ENCODE peak calls at places on chromosomes 11 and 22, in six cellular contexts. L is suprapubic skin; R is CD8-positive, alpha-beta T cell; U is MG63; S is pancreas; Z is cardiac fibroblast. A is an unnamed sample.

GRCh38 chr11:968822-969221 is 43.2 kb downstream of the AP2A2 start:
- DNase-seq in S (peak), L (no peak), U (no peak), R (no peak), Z (no peak), A (no peak)

GRCh38 chr11:126756416-126756815 is 244.2 kb downstream of the KIRREL3 start:
- DNase-seq in S (no peak), U (no peak), L (no peak), Z (no peak), R (no peak), A (no peak)

GRCh38 chr11:125072210-125072960 is 9.3 kb downstream of the SLC37A2 start:
- DNase-seq in U (no peak), L (no peak), Z (no peak), R (no peak), S (peak), A (no peak)

GRCh38 chr11:84890706-84891105 is 736.4 kb downstream of the DLG2 start:
- DNase-seq in S (no peak), R (no peak), L (no peak), Z (no peak), U (no peak), A (no peak)

GRCh38 chr22:40597541-40598453 is 38.7 kb downstream of the MRTFA start:
- DNase-seq in Z (no peak), L (no peak), S (no peak), U (peak), R (no peak), A (no peak)

GRCh38 chr11:77374611-77375031 is 73.1 kb upstream of the GDPD4 start:
- DNase-seq in L (no peak), R (no peak), Z (no peak), S (no peak), U (no peak), A (no peak)

GRCh38 chr11:73839123-73839457 is 37.6 kb downstream of the COA4 start:
- DNase-seq in U (no peak), Z (no peak), S (no peak), R (no peak), L (no peak), A (no peak)

GRCh38 chr11:90701040-90701439 is 478.2 kb upstream of the CHORDC1 start:
- DNase-seq in R (no peak), S (no peak), L (no peak), U (no peak), Z (no peak), A (no peak)

GRCh38 chr11:122176651-122177050 is 60.6 kb upstream of the BLID start:
- DNase-seq in Z (no peak), L (no peak), S (no peak), R (no peak), U (no peak), A (no peak)
- H3K4me3 ChIP-seq in Z (no peak), L (no peak), S (no peak), R (no peak), U (peak), A (no peak)

DNA sequence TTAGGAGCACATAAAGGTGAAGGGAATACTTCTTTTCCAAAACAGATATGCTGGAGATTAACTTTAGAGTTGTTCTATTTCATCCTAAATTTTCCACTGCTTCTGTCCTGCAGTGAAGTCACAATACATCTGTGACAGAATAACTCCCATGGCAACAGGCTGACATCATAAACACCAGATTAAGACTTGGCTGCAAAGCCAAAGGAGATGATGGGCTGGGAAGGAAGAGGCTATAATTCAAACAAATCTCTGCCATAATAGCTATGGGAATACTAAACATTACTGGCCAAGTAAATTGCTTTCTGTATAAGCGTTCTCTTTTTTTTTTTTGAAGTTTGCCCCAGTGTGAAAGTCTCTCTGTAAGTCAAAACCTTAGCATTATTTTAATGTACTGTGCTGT is 107.7 kb downstream of the CADM1 start:
- DNase-seq in R (no peak), U (no peak), S (no peak), Z (no peak), L (no peak), A (no peak)
- H3K4me3 ChIP-seq in R (no peak), U (no peak), S (no peak), Z (no peak), L (no peak), A (no peak)

GRCh38 chr11:35526370-35526792 is 965 bp upstream of the PAMR1 start:
- DNase-seq in Z (no peak), R (no peak), U (peak), S (no peak), L (no peak), A (no peak)

GRCh38 chr11:35523861-35524260 is 1.6 kb downstream of the PAMR1 start:
- DNase-seq in Z (no peak), U (no peak), S (no peak), R (no peak), L (no peak), A (no peak)

GRCh38 chr11:35524780-35525179 is 636 bp downstream of the PAMR1 start:
- DNase-seq in R (no peak), S (no peak), Z (peak), U (no peak), L (no peak), A (no peak)

GRCh38 chr11:35525501-35526175 is at the start of gene PAMR1:
- DNase-seq in Z (peak), R (no peak), S (peak), L (peak), U (no peak), A (no peak)

DNA sequence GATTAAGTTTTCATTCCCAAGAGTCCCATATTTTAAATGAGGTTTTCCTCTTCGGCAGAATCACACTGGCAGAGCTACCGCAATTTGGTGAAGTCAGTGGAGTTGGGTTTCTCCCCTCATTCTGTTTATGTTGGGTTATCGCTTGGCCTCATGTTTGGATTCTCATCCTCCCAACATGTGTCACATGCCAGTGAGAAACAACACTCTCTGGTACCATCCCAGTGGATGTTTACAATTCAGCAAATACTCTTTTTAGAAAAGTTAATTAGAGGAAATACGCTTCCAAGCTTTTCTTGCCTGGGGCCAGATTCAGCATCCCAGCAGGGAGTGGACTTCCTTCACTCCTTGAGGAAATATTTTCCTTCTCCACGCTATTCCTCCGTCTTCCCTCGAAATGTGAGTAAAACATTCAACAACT is 2.1 kb downstream of the PAMR1 start:
- DNase-seq in R (no peak), L (no peak), Z (peak), U (peak), S (no peak), A (peak)
- H3K4me3 ChIP-seq in R (no peak), L (no peak), Z (peak), U (no peak), S (no peak), A (peak)

DNA sequence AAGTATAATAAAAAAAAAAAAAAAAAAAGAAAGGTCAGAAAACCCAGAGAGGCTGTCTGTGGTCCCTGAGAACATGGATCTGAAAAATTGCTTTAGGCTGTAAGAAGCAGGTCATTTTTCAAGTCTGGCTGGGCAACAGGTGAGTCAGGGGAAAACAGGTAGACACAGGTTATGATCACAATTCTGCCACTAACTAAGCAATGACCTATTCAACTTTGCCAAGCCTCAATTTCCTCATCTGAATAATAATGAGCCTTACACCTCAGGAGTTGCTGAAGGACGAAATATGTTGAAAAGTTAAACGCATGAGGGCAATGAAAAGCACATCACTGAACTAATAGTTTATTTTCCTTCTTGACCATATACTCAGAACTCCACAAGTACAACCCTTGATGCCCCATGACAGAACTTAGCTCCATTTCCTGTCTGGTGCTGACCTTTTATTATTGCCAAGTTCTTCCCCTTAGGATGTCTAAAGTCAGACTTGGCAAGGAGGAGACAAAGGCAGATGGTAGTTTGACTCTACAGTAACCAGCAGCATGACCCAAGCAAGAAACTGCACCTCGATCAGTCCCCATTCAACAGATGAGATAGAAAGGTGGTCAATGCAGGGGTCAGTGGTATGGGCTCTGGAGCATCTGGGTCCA is 93.6 kb downstream of the SYN3 start:
- DNase-seq in L (no peak), Z (no peak), S (no peak), U (no peak), R (no peak), A (no peak)
- H3K4me3 ChIP-seq in L (no peak), Z (no peak), S (no peak), U (no peak), R (no peak), A (no peak)

GRCh38 chr11:20021771-20022362 is 138.4 kb downstream of the DBX1 start:
- DNase-seq in R (no peak), Z (no peak), S (no peak), L (no peak), U (no peak), A (no peak)

GRCh38 chr11:20022363-20023081 is 137.8 kb downstream of the DBX1 start:
- DNase-seq in U (no peak), R (no peak), S (no peak), L (no peak), Z (peak), A (no peak)

GRCh38 chr11:20024172-20024935 is 135.9 kb downstream of the DBX1 start:
- DNase-seq in Z (no peak), L (no peak), R (no peak), U (no peak), S (no peak), A (no peak)

GRCh38 chr11:20021212-20021611 is 139.1 kb downstream of the DBX1 start:
- DNase-seq in S (no peak), U (no peak), Z (no peak), L (no peak), R (no peak), A (no peak)

GRCh38 chr11:20023082-20023426 is 137.2 kb downstream of the DBX1 start:
- DNase-seq in Z (no peak), U (no peak), R (no peak), S (no peak), L (no peak), A (no peak)
- H3K4me3 ChIP-seq in Z (peak), U (no peak), R (no peak), S (peak), L (peak), A (no peak)